ENCODE peak calls at places on chromosomes 6 and 20, in seven cellular contexts. I, S, T, K, Y, F and V are unnamed samples.

GRCh38 chr20:11791316-11792228 is 126.1 kb upstream of the BTBD3 start:
- DNase-seq in T (no peak), I (no peak), F (no peak), S (no peak), Y (no peak), K (no peak), V (no peak)

GRCh38 chr20:45911486-45912343 is at the start of gene PLTP:
- DNase-seq in S (peak), F (peak), Y (peak), I (no peak), T (no peak), K (peak), V (no peak)

GRCh38 chr6:2216794-2217383 is 28.5 kb downstream of the GMDS start:
- DNase-seq in K (no peak), I (no peak), Y (no peak), S (no peak), F (no peak), T (no peak), V (no peak)

GRCh38 chr6:151679081-151679480 is 128.4 kb upstream of the ESR1 start:
- DNase-seq in S (no peak), K (no peak), Y (peak), T (no peak), F (peak), I (no peak), V (no peak)

GRCh38 chr6:40413231-40413755 is 173.9 kb downstream of the LRFN2 start:
- DNase-seq in I (no peak), S (no peak), Y (no peak), K (no peak), T (no peak), F (no peak), V (no peak)

GRCh38 chr6:25511386-25511785 is 140.6 kb upstream of the SCGN start:
- DNase-seq in F (no peak), K (no peak), S (no peak), I (no peak), T (no peak), Y (peak), V (no peak)

GRCh38 chr6:81606965-81607381 is 145.5 kb downstream of the TENT5A start:
- DNase-seq in Y (peak), S (no peak), K (no peak), I (no peak), F (peak), T (no peak), V (no peak)

GRCh38 chr6:110181131-110182027 is 1.2 kb downstream of the CDC40 start:
- DNase-seq in Y (no peak), S (no peak), I (no peak), K (no peak), F (peak), T (no peak), V (no peak)

GRCh38 chr6:122081921-122082320 is 317.5 kb upstream of the HSF2 start:
- DNase-seq in K (no peak), Y (no peak), T (no peak), F (no peak), I (no peak), S (no peak), V (no peak)

GRCh38 chr20:61244213-61244612 is 7.8 kb upstream of the CDH4 start:
- DNase-seq in Y (no peak), I (no peak), S (no peak), K (no peak), T (no peak), F (no peak), V (no peak)

GRCh38 chr6:31270788-31271640 is 878 bp downstream of the HLA-C start:
- DNase-seq in T (no peak), I (peak), S (peak), F (peak), K (no peak), Y (peak), V (no peak)